ENCODE peak calls at places on chromosomes 12 and 14, in five cellular contexts. One of them, this sample, is unnamed.

GRCh38 chr12:32069071-32069470 is 37.6 kb upstream of the BICD1 start:
- DNase-seq in trophoblast cell: no peak
- DNase-seq in neuronal stem cell: no peak
- DNase-seq in mesendoderm: no peak
- DNase-seq in H9: no peak
- DNase-seq in this sample: no peak

GRCh38 chr12:32504626-32505025 is 105.3 kb downstream of the FGD4 start:
- DNase-seq in trophoblast cell: peak; percentile 71
- DNase-seq in H9: no peak
- DNase-seq in mesendoderm: no peak
- DNase-seq in neuronal stem cell: no peak
- DNase-seq in this sample: peak; percentile 10

GRCh38 chr14:34693228-34693939 is 21.0 kb downstream of the CFL2 start:
- DNase-seq in neuronal stem cell: no peak
- DNase-seq in trophoblast cell: peak; percentile 76
- DNase-seq in mesendoderm: peak; percentile 77
- DNase-seq in H9: peak; percentile 94
- DNase-seq in this sample: no peak

GRCh38 chr14:33954016-33954598 is 3.2 kb upstream of the EGLN3 start:
- DNase-seq in mesendoderm: no peak
- DNase-seq in trophoblast cell: no peak
- DNase-seq in H9: no peak
- DNase-seq in neuronal stem cell: no peak
- DNase-seq in this sample: no peak

GRCh38 chr12:98274430-98275130 is 240.8 kb upstream of the TMPO start:
- DNase-seq in trophoblast cell: no peak
- DNase-seq in mesendoderm: no peak
- DNase-seq in H9: no peak
- DNase-seq in neuronal stem cell: no peak
- DNase-seq in this sample: no peak

GRCh38 chr12:48051681-48052080 is 47.4 kb upstream of the COL2A1 start:
- DNase-seq in neuronal stem cell: no peak
- DNase-seq in trophoblast cell: no peak
- DNase-seq in mesendoderm: no peak
- DNase-seq in H9: no peak
- DNase-seq in this sample: no peak

GRCh38 chr12:14986449-14986848 is 13.6 kb downstream of the PDE6H start:
- DNase-seq in H9: no peak
- DNase-seq in trophoblast cell: no peak
- DNase-seq in mesendoderm: no peak
- DNase-seq in neuronal stem cell: no peak
- DNase-seq in this sample: no peak

GRCh38 chr14:71166434-71166833 is 259.2 kb downstream of the PCNX1 start:
- DNase-seq in trophoblast cell: peak; percentile 32
- DNase-seq in mesendoderm: no peak
- DNase-seq in H9: no peak
- DNase-seq in neuronal stem cell: no peak
- DNase-seq in this sample: peak; percentile 85

GRCh38 chr14:81224222-81224621 is 3.5 kb upstream of the GTF2A1 start:
- DNase-seq in trophoblast cell: no peak
- DNase-seq in neuronal stem cell: no peak
- DNase-seq in H9: no peak
- DNase-seq in mesendoderm: no peak
- DNase-seq in this sample: no peak

GRCh38 chr12:124306686-124307555 is 12.0 kb downstream of the RFLNA start:
- DNase-seq in neuronal stem cell: no peak
- DNase-seq in H9: no peak
- DNase-seq in mesendoderm: no peak
- DNase-seq in trophoblast cell: no peak
- DNase-seq in this sample: no peak

GRCh38 chr12:55934343-55934742 is 3.4 kb downstream of the DGKA start:
- DNase-seq in H9: no peak
- DNase-seq in mesendoderm: no peak
- DNase-seq in trophoblast cell: no peak
- DNase-seq in neuronal stem cell: no peak
- DNase-seq in this sample: no peak

GRCh38 chr12:55934773-55935172 is 3.8 kb downstream of the DGKA start:
- DNase-seq in neuronal stem cell: no peak
- DNase-seq in trophoblast cell: no peak
- DNase-seq in H9: no peak
- DNase-seq in mesendoderm: no peak
- DNase-seq in this sample: no peak

GRCh38 chr12:55937956-55938355 is 7.0 kb downstream of the DGKA start:
- DNase-seq in neuronal stem cell: no peak
- DNase-seq in trophoblast cell: no peak
- DNase-seq in mesendoderm: peak; percentile 26
- DNase-seq in H9: no peak
- DNase-seq in this sample: peak; percentile 17

GRCh38 chr12:55933799-55934174 is 2.8 kb downstream of the DGKA start:
- DNase-seq in mesendoderm: no peak
- DNase-seq in neuronal stem cell: no peak
- DNase-seq in H9: no peak
- DNase-seq in trophoblast cell: no peak
- DNase-seq in this sample: no peak

DNA sequence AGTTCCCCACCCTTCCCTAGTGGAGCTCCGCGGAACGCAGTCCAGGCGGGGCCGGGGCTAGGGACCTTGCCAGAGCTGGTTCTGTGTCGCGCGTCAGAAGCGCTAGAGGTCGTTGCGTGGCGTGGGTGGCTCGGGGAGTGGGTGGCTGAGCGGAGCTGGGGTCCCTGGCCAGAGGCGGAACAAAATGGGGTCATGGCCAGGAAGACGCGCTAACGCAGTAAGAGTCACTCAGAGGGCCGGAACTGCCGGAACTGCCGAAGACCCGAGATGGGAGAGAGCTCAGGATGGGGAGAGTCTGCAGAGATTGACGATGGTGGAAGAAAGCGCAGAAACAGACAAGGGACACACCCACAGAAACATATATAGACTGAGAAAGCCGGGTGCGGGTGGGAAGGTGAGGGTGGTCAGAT is 4.8 kb downstream of the DGKA start:
- DNase-seq in neuronal stem cell: no peak
- DNase-seq in mesendoderm: no peak
- DNase-seq in H9: peak; percentile 44
- DNase-seq in trophoblast cell: no peak
- DNase-seq in this sample: no peak
- H3K4me1 ChIP-seq in neuronal stem cell: peaks cover 17% of the 10 kb centered on the region
- H3K4me1 ChIP-seq in mesendoderm: peaks cover 3% of the 10 kb centered on the region
- H3K4me1 ChIP-seq in H9: peaks cover 3% of the 10 kb centered on the region
- H3K4me1 ChIP-seq in trophoblast cell: peaks cover 26% of the 10 kb centered on the region
- H3K4me1 ChIP-seq in this sample: peaks cover 17% of the 10 kb centered on the region

GRCh38 chr12:85280138-85280983 is at the start of gene ALX1:
- DNase-seq in mesendoderm: peak; percentile 94
- DNase-seq in trophoblast cell: peak; percentile 32
- DNase-seq in neuronal stem cell: peak; percentile 71
- DNase-seq in H9: peak; percentile 94
- DNase-seq in this sample: peak; percentile 4
- H3K18ac ChIP-seq in mesendoderm: peak within 1 kb of the TSS; percentile 90
- H3K18ac ChIP-seq in trophoblast cell: no peak within 1 kb of the TSS
- H3K18ac ChIP-seq in neuronal stem cell: peak within 1 kb of the TSS; percentile 69
- H3K18ac ChIP-seq in H9: peak within 1 kb of the TSS; percentile 12
- H3K18ac ChIP-seq in this sample: no peak within 1 kb of the TSS

GRCh38 chr14:61587397-61587713 is 108.0 kb upstream of the HIF1A start:
- DNase-seq in trophoblast cell: no peak
- DNase-seq in mesendoderm: no peak
- DNase-seq in H9: no peak
- DNase-seq in neuronal stem cell: no peak
- DNase-seq in this sample: no peak
- H2BK120ac ChIP-seq in trophoblast cell: peak overlapping the region; percentile 40
- H2BK120ac ChIP-seq in mesendoderm: no peak overlapping the region
- H2BK120ac ChIP-seq in H9: no peak overlapping the region
- H2BK120ac ChIP-seq in neuronal stem cell: no peak overlapping the region
- H2BK120ac ChIP-seq in this sample: peak overlapping the region; percentile 97

DNA sequence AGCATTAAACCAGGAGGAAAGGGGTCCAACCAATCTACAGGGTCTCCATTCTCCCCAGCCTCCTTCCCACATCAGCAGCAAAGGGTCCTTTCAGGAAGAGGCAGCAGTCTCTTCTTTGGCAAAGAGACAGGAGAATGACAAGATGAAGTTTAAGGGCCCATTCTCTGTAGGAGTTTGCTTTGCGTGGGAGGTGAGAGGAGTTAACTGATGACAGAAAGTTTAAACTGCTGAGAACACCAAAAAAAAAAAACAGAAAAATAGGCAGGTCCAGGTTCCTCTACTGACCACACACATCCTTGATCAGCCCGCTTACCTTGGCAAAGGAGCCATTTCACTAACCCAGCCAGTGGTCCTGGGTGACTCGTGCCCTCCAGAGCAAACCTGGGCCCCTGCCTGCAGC is 5.7 kb downstream of the SLC6A13 start:
- DNase-seq in trophoblast cell: no peak
- DNase-seq in neuronal stem cell: no peak
- DNase-seq in mesendoderm: no peak
- DNase-seq in H9: no peak
- DNase-seq in this sample: no peak
- H3K4me1 ChIP-seq in trophoblast cell: no peaks in the 10 kb centered on the region
- H3K4me1 ChIP-seq in neuronal stem cell: no peaks in the 10 kb centered on the region
- H3K4me1 ChIP-seq in mesendoderm: peaks cover 8% of the 10 kb centered on the region
- H3K4me1 ChIP-seq in H9: no peaks in the 10 kb centered on the region
- H3K4me1 ChIP-seq in this sample: no peaks in the 10 kb centered on the region

GRCh38 chr14:103474893-103475292 is 47.7 kb downstream of the CKB start:
- DNase-seq in trophoblast cell: no peak
- DNase-seq in neuronal stem cell: no peak
- DNase-seq in mesendoderm: no peak
- DNase-seq in H9: no peak
- DNase-seq in this sample: no peak
- H3K18ac ChIP-seq in trophoblast cell: no peak overlapping the region
- H3K18ac ChIP-seq in neuronal stem cell: no peak overlapping the region
- H3K18ac ChIP-seq in mesendoderm: no peak overlapping the region
- H3K18ac ChIP-seq in H9: no peak overlapping the region
- H3K18ac ChIP-seq in this sample: no peak overlapping the region

DNA sequence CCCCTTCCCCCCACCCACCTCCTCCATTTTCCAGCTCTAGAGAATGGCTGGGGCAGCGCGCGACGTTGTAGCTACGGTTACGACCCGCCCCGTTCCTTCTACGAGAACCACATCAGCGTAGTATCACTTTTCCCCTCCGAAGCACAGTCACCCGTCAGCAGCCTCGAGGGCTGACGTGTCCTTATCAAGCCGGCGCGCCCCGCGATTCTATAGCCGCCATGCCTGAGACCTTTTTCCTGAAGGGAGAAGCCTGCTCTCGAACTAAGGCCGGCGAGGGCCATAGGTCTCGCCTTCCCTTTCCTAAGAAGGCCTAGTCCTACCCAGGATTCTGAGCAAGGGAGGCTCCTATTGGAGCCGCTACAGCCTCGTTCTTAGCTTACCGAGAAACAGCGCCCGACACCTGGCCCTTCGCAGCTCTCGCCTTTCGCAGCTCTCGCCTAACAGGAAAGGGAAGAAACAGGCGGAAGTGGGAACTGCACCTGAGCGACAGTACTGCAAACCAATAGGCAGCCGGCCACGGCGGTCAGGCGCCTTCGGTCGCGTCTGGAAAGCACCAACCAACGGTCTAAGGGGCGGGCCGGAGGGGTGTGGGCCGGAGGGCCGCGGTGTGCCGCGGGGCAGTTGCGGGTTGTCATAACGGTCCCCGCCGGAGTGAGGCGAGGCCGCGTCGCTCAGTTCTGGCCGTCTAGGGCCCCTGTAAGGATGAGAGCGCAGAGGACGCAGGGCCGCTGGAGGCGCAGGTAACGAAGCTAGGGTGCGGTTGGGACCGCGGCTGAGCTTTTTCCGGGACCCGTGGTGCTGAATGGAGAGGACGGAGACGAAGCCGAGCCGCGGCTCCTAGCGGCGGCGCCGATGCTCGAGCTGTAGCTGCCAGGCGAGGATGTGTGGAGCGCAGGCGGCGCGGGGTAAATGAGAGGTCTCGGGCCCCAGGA is at the start of the genes MGAT2 and RPL36AL:
- DNase-seq in H9: peak; percentile 99
- DNase-seq in mesendoderm: peak; percentile 99
- DNase-seq in neuronal stem cell: peak; percentile 97
- DNase-seq in trophoblast cell: peak; percentile 99
- DNase-seq in this sample: peak; percentile 99
- H2BK120ac ChIP-seq in H9: no peak within 1 kb of the TSS
- H2BK120ac ChIP-seq in mesendoderm: peak within 1 kb of the TSS; percentile 0
- H2BK120ac ChIP-seq in neuronal stem cell: peak within 1 kb of the TSS; percentile 61
- H2BK120ac ChIP-seq in trophoblast cell: peak within 1 kb of the TSS; percentile 18
- H2BK120ac ChIP-seq in this sample: peak within 1 kb of the TSS; percentile 48

GRCh38 chr14:68949236-68949965 is 29.7 kb downstream of the ACTN1 start:
- DNase-seq in H9: no peak
- DNase-seq in neuronal stem cell: no peak
- DNase-seq in mesendoderm: no peak
- DNase-seq in trophoblast cell: no peak
- DNase-seq in this sample: no peak
- H3K4me1 ChIP-seq in H9: peaks cover 5% of the 10 kb centered on the region
- H3K4me1 ChIP-seq in neuronal stem cell: no peaks in the 10 kb centered on the region
- H3K4me1 ChIP-seq in mesendoderm: peaks cover 12% of the 10 kb centered on the region
- H3K4me1 ChIP-seq in trophoblast cell: peaks cover 65% of the 10 kb centered on the region
- H3K4me1 ChIP-seq in this sample: peaks cover 64% of the 10 kb centered on the region

GRCh38 chr12:100576311-100577036 is 3.0 kb downstream of the GAS2L3 start:
- DNase-seq in mesendoderm: no peak
- DNase-seq in neuronal stem cell: no peak
- DNase-seq in H9: no peak
- DNase-seq in trophoblast cell: peak; percentile 60
- DNase-seq in this sample: peak; percentile 95

GRCh38 chr12:100574262-100575074 is 984 bp downstream of the GAS2L3 start:
- DNase-seq in H9: peak; percentile 41
- DNase-seq in mesendoderm: peak; percentile 35
- DNase-seq in neuronal stem cell: peak; percentile 9
- DNase-seq in trophoblast cell: peak; percentile 20
- DNase-seq in this sample: no peak

GRCh38 chr12:100572184-100572583 is 1.3 kb upstream of the GAS2L3 start:
- DNase-seq in mesendoderm: no peak
- DNase-seq in trophoblast cell: no peak
- DNase-seq in H9: no peak
- DNase-seq in neuronal stem cell: no peak
- DNase-seq in this sample: no peak

GRCh38 chr12:100573499-100574261 is at the start of gene GAS2L3:
- DNase-seq in trophoblast cell: peak; percentile 95
- DNase-seq in neuronal stem cell: peak; percentile 90
- DNase-seq in H9: peak; percentile 96
- DNase-seq in mesendoderm: peak; percentile 92
- DNase-seq in this sample: peak; percentile 79

DNA sequence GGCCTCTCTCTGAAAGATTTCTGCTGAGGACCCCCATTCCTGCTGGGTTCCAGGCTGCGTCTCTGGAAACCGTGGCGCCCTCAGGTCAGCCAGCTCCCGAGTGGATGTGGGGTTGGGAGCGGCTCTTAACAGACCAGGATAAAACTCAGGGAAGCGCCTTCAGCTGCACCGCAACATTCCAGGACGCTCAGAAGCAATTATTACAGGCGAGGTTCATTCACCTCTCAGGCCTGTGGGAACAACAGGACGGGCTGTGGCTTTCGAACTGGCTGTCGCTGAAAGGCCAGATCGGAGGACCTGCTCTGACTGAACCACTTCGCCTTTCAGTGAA is 351 bp upstream of the GAS2L3 start:
- DNase-seq in neuronal stem cell: no peak
- DNase-seq in mesendoderm: no peak
- DNase-seq in H9: no peak
- DNase-seq in trophoblast cell: no peak
- DNase-seq in this sample: no peak
- H3K18ac ChIP-seq in neuronal stem cell: peak overlapping the region; percentile 5
- H3K18ac ChIP-seq in mesendoderm: no peak overlapping the region
- H3K18ac ChIP-seq in H9: no peak overlapping the region
- H3K18ac ChIP-seq in trophoblast cell: no peak overlapping the region
- H3K18ac ChIP-seq in this sample: no peak overlapping the region